ENCODE peak calls at places on chromosomes 3 and 15, in five cellular contexts. Z, S, Y, J and I are unnamed samples.

GRCh38 chr3:149235599-149236424 is 14.2 kb upstream of the CP start:
- DNase-seq in S (no peak), Y (no peak), Z (no peak), J (no peak), I (no peak)

GRCh38 chr3:53712817-53713388 is 133.3 kb downstream of the CHDH start:
- DNase-seq in S (no peak), J (no peak), Y (no peak), Z (no peak), I (no peak)

GRCh38 chr3:187976361-187976900 is 177.5 kb upstream of the LPP start:
- DNase-seq in Y (no peak), Z (peak), S (peak), J (no peak), I (no peak)

GRCh38 chr3:129122697-129123055 is 1.1 kb upstream of the RAB43 start:
- DNase-seq in J (peak), Z (no peak), S (no peak), Y (no peak), I (no peak)

GRCh38 chr3:192957441-192957951 is 39.8 kb upstream of the MB21D2 start:
- DNase-seq in Z (peak), Y (no peak), S (peak), J (peak), I (no peak)

GRCh38 chr3:114904633-114905032 is 242.5 kb downstream of the ZBTB20 start:
- DNase-seq in J (no peak), Y (no peak), Z (no peak), S (no peak), I (peak)

GRCh38 chr3:152267319-152267689 is 1.4 kb upstream of the MBNL1 start:
- DNase-seq in Z (no peak), J (no peak), S (no peak), Y (no peak), I (peak)

GRCh38 chr3:193826126-193826795 is 233.3 kb downstream of the OPA1 start:
- DNase-seq in J (peak), Y (peak), S (no peak), Z (no peak), I (no peak)

GRCh38 chr15:47819158-47819557 is 101.9 kb downstream of the SEMA6D start:
- DNase-seq in J (no peak), S (no peak), Y (no peak), Z (no peak), I (no peak)

GRCh38 chr3:46367811-46368210 is 2.9 kb upstream of the CCR5 start:
- DNase-seq in S (no peak), Z (no peak), Y (no peak), J (no peak), I (no peak)

GRCh38 chr15:37891754-37892368 is 42.6 kb upstream of the TMCO5A start:
- DNase-seq in Y (peak), J (peak), Z (no peak), S (no peak), I (peak)

GRCh38 chr3:117252208-117252607 is 542.6 kb downstream of the TUSC7 start:
- DNase-seq in S (no peak), Y (no peak), J (no peak), Z (no peak), I (no peak)

GRCh38 chr15:29942548-29942947 is 120.3 kb upstream of the TJP1 start:
- DNase-seq in Y (no peak), J (no peak), Z (no peak), S (no peak), I (no peak)

GRCh38 chr3:71008350-71008923 is 575.1 kb downstream of the FOXP1 start:
- DNase-seq in Z (no peak), J (no peak), Y (no peak), S (no peak), I (no peak)

GRCh38 chr3:15636028-15636709 is 34.6 kb downstream of the BTD start:
- DNase-seq in Y (no peak), J (peak), S (peak), Z (peak), I (no peak)

GRCh38 chr15:59436774-59437472 is 1.1 kb upstream of the FAM81A start:
- DNase-seq in S (no peak), Z (no peak), Y (no peak), J (no peak), I (no peak)

GRCh38 chr15:52154896-52155865 is 36.0 kb downstream of the GNB5 start:
- DNase-seq in J (no peak), Z (no peak), S (no peak), Y (no peak), I (no peak)

GRCh38 chr3:31918179-31919165 is 62.6 kb downstream of the OSBPL10 start:
- DNase-seq in S (no peak), J (no peak), Z (peak), Y (no peak), I (no peak)

GRCh38 chr15:88756926-88757325 is 46.3 kb upstream of the ACAN start:
- DNase-seq in Y (no peak), J (no peak), Z (no peak), S (no peak), I (no peak)

GRCh38 chr3:175121225-175121624 is 262.1 kb downstream of the NAALADL2 start:
- DNase-seq in Y (no peak), J (peak), Z (no peak), S (no peak), I (no peak)

GRCh38 chr15:74394090-74394846 is 26.8 kb upstream of the CYP11A1 start:
- DNase-seq in J (no peak), Y (no peak), Z (no peak), S (no peak), I (no peak)

GRCh38 chr3:52014613-52015012 is 18.9 kb upstream of the RPL29 start:
- DNase-seq in J (no peak), Y (peak), Z (no peak), S (no peak), I (peak)

GRCh38 chr3:5250467-5251195 is 63.1 kb downstream of the EDEM1 start:
- DNase-seq in J (peak), Z (no peak), S (no peak), Y (no peak), I (no peak)

GRCh38 chr3:10557783-10558373 is 52.5 kb upstream of the ATP2B2 start:
- DNase-seq in S (no peak), Y (no peak), J (no peak), Z (no peak), I (no peak)

GRCh38 chr3:113537155-113537554 is 4.8 kb downstream of the SIDT1 start:
- DNase-seq in J (no peak), Y (no peak), S (no peak), Z (no peak), I (no peak)

GRCh38 chr15:98586066-98586465 is 62.3 kb upstream of the IGF1R start:
- DNase-seq in J (no peak), Z (no peak), Y (no peak), S (no peak), I (no peak)

GRCh38 chr15:63250312-63250965 is 27.0 kb upstream of the APH1B start:
- DNase-seq in J (no peak), Y (no peak), S (no peak), Z (no peak), I (no peak)

GRCh38 chr3:115758076-115758763 is 134.9 kb downstream of the GAP43 start:
- DNase-seq in J (no peak), Y (no peak), S (no peak), Z (no peak), I (no peak)

GRCh38 chr3:110069641-110070538 is 732.5 kb upstream of the DPPA4 start:
- DNase-seq in S (no peak), Z (peak), J (peak), Y (no peak), I (peak)

GRCh38 chr15:78004919-78005634 is 72.4 kb downstream of the TBC1D2B start:
- DNase-seq in Y (no peak), Z (no peak), J (peak), S (no peak), I (no peak)